ENCODE peak calls at places on chromosomes 7 and 10, in ten cellular contexts. T, F, O, K, M, N, A, C, W and L are unnamed samples.
A peak's percentile ranks its signal among the peaks of the same experiment; 100 is the strongest.

GRCh38 chr10:30591249-30591670 is 38.3 kb downstream of the LYZL2 start:
- DNase-seq in T (no peak), F (no peak), O (no peak), K (no peak), M (peak; percentile 73), N (no peak), A (no peak), C (no peak), W (no peak), L (no peak)

GRCh38 chr10:97538401-97538800 is 34.2 kb upstream of the ANKRD2 start:
- DNase-seq in T (no peak), F (no peak), O (no peak), K (no peak), M (no peak), N (no peak), A (no peak), C (no peak), W (no peak), L (peak; percentile 11)

GRCh38 chr10:59585046-59585700 is 124.5 kb downstream of the SLC16A9 start:
- DNase-seq in T (no peak), F (no peak), O (no peak), K (no peak), M (no peak), N (no peak), A (no peak), C (no peak), W (no peak), L (no peak)

GRCh38 chr10:75788394-75789205 is 357.2 kb downstream of the LRMDA start:
- DNase-seq in T (no peak), F (no peak), O (no peak), K (no peak), M (no peak), N (no peak), A (no peak), C (no peak), W (no peak), L (no peak)

GRCh38 chr10:12703813-12704212 is 297.7 kb downstream of the CCDC3 start:
- DNase-seq in T (no peak), F (no peak), O (no peak), K (no peak), M (no peak), N (no peak), A (no peak), C (no peak), W (no peak), L (no peak)

GRCh38 chr7:142828101-142828500 is 26.8 kb upstream of the EPHB6 start:
- DNase-seq in T (no peak), F (no peak), O (no peak), K (no peak), M (no peak), N (no peak), A (no peak), C (no peak), W (no peak), L (no peak)

GRCh38 chr10:35378547-35379210 is 42.4 kb downstream of the CCNY start:
- DNase-seq in T (no peak), F (no peak), O (no peak), K (no peak), M (no peak), N (no peak), A (no peak), C (peak; percentile 41), W (no peak), L (no peak)

GRCh38 chr10:95394161-95394880 is 103.5 kb upstream of the PDLIM1 start:
- DNase-seq in T (no peak), F (no peak), O (no peak), K (no peak), M (no peak), N (no peak), A (peak; percentile 55), C (no peak), W (no peak), L (no peak)

GRCh38 chr10:122368502-122369254 is 5.8 kb upstream of the PLEKHA1 start:
- DNase-seq in T (no peak), F (no peak), O (no peak), K (no peak), M (peak; percentile 25), N (no peak), A (no peak), C (no peak), W (no peak), L (no peak)

GRCh38 chr7:40202851-40203250 is 68.0 kb downstream of the SUGCT start:
- DNase-seq in T (no peak), F (no peak), O (no peak), K (no peak), M (peak; percentile 5), N (no peak), A (no peak), C (no peak), W (no peak), L (no peak)

GRCh38 chr7:131008840-131009651 is 275.0 kb upstream of the KLF14 start:
- DNase-seq in T (no peak), F (no peak), O (no peak), K (no peak), M (no peak), N (no peak), A (no peak), C (no peak), W (no peak), L (no peak)

GRCh38 chr7:108358553-108358952 is 97.7 kb downstream of the NRCAM start:
- DNase-seq in T (no peak), F (peak; percentile 27), O (no peak), K (no peak), M (peak; percentile 32), N (no peak), A (no peak), C (no peak), W (no peak), L (no peak)

GRCh38 chr7:150668472-150668911 is 17.0 kb upstream of the GIMAP2 start:
- DNase-seq in T (no peak), F (no peak), O (no peak), K (no peak), M (no peak), N (no peak), A (peak; percentile 99), C (no peak), W (no peak), L (no peak)

DNA sequence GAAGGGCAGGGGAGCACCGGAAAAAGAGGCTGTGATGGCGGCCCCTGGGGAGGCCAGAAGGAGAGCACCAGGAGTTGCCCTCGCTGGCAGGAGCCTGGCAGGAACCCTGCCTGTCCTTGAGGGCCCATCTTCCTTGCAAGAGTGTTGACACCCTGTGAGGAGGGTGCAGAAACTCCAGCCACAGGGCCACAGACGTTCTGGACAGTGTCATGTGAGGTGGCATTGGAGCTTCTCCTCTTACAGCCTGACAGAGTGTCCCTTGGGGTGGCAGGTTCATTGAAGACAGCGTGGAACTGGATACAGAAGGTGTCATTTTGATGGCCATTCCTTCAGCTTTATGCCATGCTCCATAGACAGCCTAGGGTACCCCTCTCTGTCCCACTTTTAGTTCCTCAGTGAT is 54.2 kb downstream of the RBM20 start:
- DNase-seq in T (no peak), F (no peak), O (no peak), K (no peak), M (no peak), N (no peak), A (no peak), C (no peak), W (no peak), L (no peak)
- TF ChIP-seq POLR2AphosphoS5 in T (no peak), F (no peak), O (no peak), K (no peak), M (no peak), N (no peak), A (no peak), C (no peak), W (no peak), L (no peak)

GRCh38 chr10:21661087-21661486 is 127.1 kb downstream of the MLLT10 start:
- DNase-seq in T (no peak), F (no peak), O (no peak), K (no peak), M (no peak), N (no peak), A (no peak), C (no peak), W (no peak), L (no peak)

GRCh38 chr10:21662635-21663034 is 128.6 kb downstream of the MLLT10 start:
- DNase-seq in T (no peak), F (no peak), O (no peak), K (no peak), M (no peak), N (no peak), A (no peak), C (no peak), W (no peak), L (no peak)

DNA sequence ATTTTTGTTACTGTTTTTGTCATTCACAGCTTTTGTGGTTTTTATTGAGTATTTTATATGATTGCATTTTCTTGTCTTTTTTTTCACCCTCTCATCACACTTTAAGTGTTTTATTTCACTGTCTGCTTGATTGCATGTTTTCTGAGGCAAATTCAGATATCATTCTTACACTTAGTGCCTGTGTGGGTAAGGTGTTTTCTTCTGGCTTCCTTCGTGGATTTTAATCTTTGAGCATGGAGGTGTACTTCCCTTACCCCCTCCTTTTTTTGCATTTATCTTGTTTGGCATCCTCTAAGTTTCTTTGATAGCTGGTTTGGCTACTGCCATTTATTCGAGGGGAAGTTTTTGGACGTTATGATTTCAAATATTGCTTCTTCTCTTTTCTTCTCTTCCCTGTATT is 127.9 kb downstream of the MLLT10 start:
- DNase-seq in T (no peak), F (no peak), O (no peak), K (no peak), M (no peak), N (no peak), A (no peak), C (no peak), W (no peak), L (no peak)
- TF ChIP-seq POLR2AphosphoS5 in T (no peak), F (no peak), O (no peak), K (no peak), M (no peak), N (no peak), A (no peak), C (no peak), W (no peak), L (no peak)

DNA sequence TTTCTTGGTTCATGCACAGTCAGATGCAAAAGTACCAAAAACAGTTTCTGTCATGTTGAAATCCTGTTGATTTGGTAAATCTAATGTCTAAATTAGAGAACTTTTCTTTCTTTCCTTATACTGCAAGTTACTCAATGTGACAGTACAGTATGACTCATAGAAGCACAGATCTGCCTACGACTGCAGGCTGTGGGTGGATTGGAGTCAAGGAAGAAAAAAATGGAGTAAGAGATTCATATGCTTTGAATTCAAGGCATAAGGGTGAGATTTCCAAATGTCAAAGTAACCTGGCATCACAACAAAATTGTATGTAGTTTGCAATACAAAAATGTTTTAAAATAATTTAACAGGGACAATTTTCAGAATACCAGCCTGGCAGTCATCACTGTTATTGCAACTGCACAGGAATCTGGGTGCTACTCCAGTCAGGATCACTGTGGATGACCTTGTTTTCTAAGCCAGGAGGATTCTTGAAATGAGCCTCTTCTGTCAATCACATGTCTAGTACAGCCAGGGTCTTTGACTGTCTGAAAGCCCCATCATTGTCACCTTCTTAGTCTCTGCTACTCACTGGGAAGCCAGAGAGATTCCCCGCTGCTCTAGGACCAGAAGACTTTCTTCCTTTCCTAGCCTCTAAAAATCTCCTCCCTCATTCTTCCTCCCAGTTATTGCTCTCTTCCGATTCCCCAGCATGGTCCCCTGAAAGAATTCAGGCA is 83.6 kb downstream of the CD36 start:
- DNase-seq in T (no peak), F (peak; percentile 78), O (no peak), K (no peak), M (peak; percentile 13), N (no peak), A (no peak), C (no peak), W (no peak), L (no peak)
- TF ChIP-seq POLR2AphosphoS5 in T (no peak), F (no peak), O (no peak), K (no peak), M (no peak), N (no peak), A (no peak), C (no peak), W (no peak), L (no peak)

GRCh38 chr7:55065511-55066229 is 46.9 kb downstream of the EGFR start:
- DNase-seq in T (no peak), F (peak; percentile 95), O (no peak), K (no peak), M (peak; percentile 56), N (no peak), A (peak; percentile 38), C (no peak), W (no peak), L (no peak)
- TF ChIP-seq POLR2AphosphoS5 in T (no peak), F (peak; percentile 19), O (peak; percentile 35), K (no peak), M (no peak), N (no peak), A (no peak), C (no peak), W (no peak), L (no peak)